ENCODE peak calls at places on chromosome 19, in four cellular contexts. A, H, G and I are unnamed samples.
A peak's percentile ranks its signal among the peaks of the same experiment; 100 is the strongest.

GRCh38 chr19:52270266-52270885 is 989 bp downstream of the ZNF766 start:
- DNase-seq in H (no peak), A (peak; percentile 18), G (peak; percentile 1), I (no peak)

GRCh38 chr19:42634409-42635232 is 39.9 kb upstream of the CEACAM8 start:
- DNase-seq in G (no peak), H (peak; percentile 55), A (peak; percentile 51), I (peak; percentile 49)

GRCh38 chr19:51063664-51064063 is 1.2 kb downstream of the KLK13 start:
- DNase-seq in A (no peak), G (no peak), H (no peak), I (no peak)

GRCh38 chr19:38401148-38401547 is 1.7 kb upstream of the FAM98C start:
- DNase-seq in H (peak; percentile 49), G (no peak), A (peak; percentile 53), I (no peak)

GRCh38 chr19:18672606-18673337 is 10.7 kb upstream of the CRTC1 start:
- DNase-seq in A (no peak), H (peak; percentile 47), G (no peak), I (no peak)

GRCh38 chr19:1000095-1000494 is at the start of gene GRIN3B:
- DNase-seq in G (no peak), A (peak; percentile 63), H (peak; percentile 52), I (peak; percentile 49)

GRCh38 chr19:48551437-48552302 is at the start of gene SULT2B1:
- DNase-seq in G (no peak), H (no peak), A (no peak), I (no peak)

GRCh38 chr19:48954011-48954594 is 572 bp upstream of the BAX start:
- DNase-seq in A (no peak), G (no peak), H (no peak), I (no peak)

GRCh38 chr19:30719991-30720329 is 347.8 kb downstream of the ZNF536 start:
- DNase-seq in H (peak; percentile 13), G (no peak), A (peak; percentile 22), I (no peak)

GRCh38 chr19:3124630-3125029 is 11.2 kb upstream of the GNA15 start:
- DNase-seq in H (no peak), G (no peak), A (no peak), I (no peak)

GRCh38 chr19:55369651-55370304 is 485 bp downstream of the IL11 start:
- DNase-seq in H (peak; percentile 68), A (peak; percentile 74), G (no peak), I (no peak)

GRCh38 chr19:21197589-21198295 is 55.9 kb downstream of the ZNF431 start:
- DNase-seq in G (no peak), A (no peak), H (no peak), I (no peak)

GRCh38 chr19:57056972-57057371 is 62.8 kb upstream of the USP29 start:
- DNase-seq in H (peak; percentile 38), A (no peak), G (no peak), I (no peak)

GRCh38 chr19:2528543-2529173 is 52.7 kb downstream of the GADD45B start:
- DNase-seq in G (no peak), A (no peak), H (peak; percentile 19), I (no peak)

GRCh38 chr19:5624154-5624663 is 1.3 kb downstream of the SAFB start:
- DNase-seq in H (peak; percentile 38), G (no peak), A (peak; percentile 22), I (peak; percentile 37)

GRCh38 chr19:11538232-11539036 is at the start of gene CNN1:
- DNase-seq in G (peak; percentile 51), A (no peak), H (peak; percentile 60), I (no peak)

GRCh38 chr19:29628661-29629385 is 22.7 kb downstream of the POP4 start:
- DNase-seq in A (no peak), G (no peak), H (no peak), I (no peak)

GRCh38 chr19:38617764-38618589 is at the start of gene MAP4K1:
- DNase-seq in G (no peak), H (no peak), A (peak; percentile 18), I (peak; percentile 89)

GRCh38 chr19:18058208-18059009 is 28.3 kb downstream of the IL12RB1 start:
- DNase-seq in A (peak; percentile 71), H (peak; percentile 80), G (no peak), I (peak; percentile 54)

GRCh38 chr19:2765376-2765775 is 17.7 kb downstream of the SGTA start:
- DNase-seq in G (no peak), A (no peak), H (no peak), I (no peak)

GRCh38 chr19:30871979-30872378 is 477.3 kb downstream of the TSHZ3 start:
- DNase-seq in A (no peak), H (no peak), G (no peak), I (no peak)

GRCh38 chr19:17078920-17079709 is 3.5 kb downstream of the MYO9B start:
- DNase-seq in A (no peak), H (no peak), G (no peak), I (no peak)

GRCh38 chr19:49515767-49516166 is 3.3 kb downstream of the FCGRT start:
- DNase-seq in H (peak; percentile 43), A (no peak), G (no peak), I (no peak)

GRCh38 chr19:50039968-50040367 is 14.2 kb downstream of the ZNF473 start:
- DNase-seq in H (peak; percentile 12), A (peak; percentile 54), G (no peak), I (no peak)

GRCh38 chr19:40231544-40232424 is 5.3 kb upstream of the CCNP start:
- DNase-seq in A (peak; percentile 76), G (no peak), H (no peak), I (no peak)

GRCh38 chr19:11504502-11505031 is 1.1 kb downstream of the ZNF653 start:
- DNase-seq in H (no peak), G (no peak), A (no peak), I (peak; percentile 15)

GRCh38 chr19:38063921-38064320 is 156.9 kb downstream of the SIPA1L3 start:
- DNase-seq in A (peak; percentile 30), H (no peak), G (no peak), I (no peak)

GRCh38 chr19:12782424-12783225 is 7.3 kb upstream of the HOOK2 start:
- DNase-seq in A (peak; percentile 84), H (peak; percentile 79), G (no peak), I (peak; percentile 23)

GRCh38 chr19:15672580-15673175 is at the start of gene CYP4F12:
- DNase-seq in A (peak; percentile 10), H (peak; percentile 25), G (no peak), I (no peak)